ENCODE peak calls at places on chromosome 1, in eight cellular contexts. V is fibroblast of lung; Q is CD4-positive, alpha-beta T cell; H is caudate nucleus; W is CD8-positive, alpha-beta T cell; N is RWPE1; R is CD4-positive, alpha-beta memory T cell; F is upper lobe of right lung. Y is an unnamed sample.

GRCh38 chr1:31792116-31792515 is 23.7 kb downstream of the SPOCD1 start:
- DNase-seq in H (no peak), W (no peak), N (no peak), F (peak; percentile 64), R (no peak), V (no peak), Q (no peak), Y (peak; percentile 11)

GRCh38 chr1:3471356-3472087 is 17.1 kb downstream of the ARHGEF16 start:
- DNase-seq in V (peak; percentile 51), F (no peak), W (no peak), H (no peak), R (no peak), Q (no peak), N (peak; percentile 65), Y (peak; percentile 57)

GRCh38 chr1:10651793-10652192 is 144.7 kb downstream of the CASZ1 start:
- DNase-seq in N (no peak), H (no peak), R (no peak), W (no peak), F (peak; percentile 93), V (no peak), Q (no peak), Y (no peak)

GRCh38 chr1:223258751-223259177 is 105.2 kb downstream of the SUSD4 start:
- DNase-seq in Q (no peak), F (no peak), W (no peak), H (no peak), R (no peak), V (peak; percentile 77), N (peak; percentile 73), Y (no peak)

GRCh38 chr1:100942304-100943046 is 46.6 kb downstream of the SLC30A7 start:
- DNase-seq in W (no peak), R (no peak), H (no peak), F (no peak), N (no peak), Q (no peak), V (no peak), Y (no peak)

GRCh38 chr1:156848461-156849150 is 10.3 kb downstream of the INSRR start:
- DNase-seq in W (peak; percentile 49), H (no peak), F (peak; percentile 81), R (peak; percentile 64), Q (peak; percentile 73), V (peak; percentile 49), N (no peak), Y (no peak)

GRCh38 chr1:153646672-153647374 is 11.7 kb upstream of the SNAPIN start:
- DNase-seq in H (no peak), N (no peak), Q (no peak), F (no peak), R (no peak), V (no peak), W (no peak), Y (no peak)

GRCh38 chr1:116359871-116360270 is 13.2 kb upstream of the ATP1A1 start:
- DNase-seq in V (no peak), R (no peak), H (no peak), Q (no peak), F (no peak), W (no peak), N (no peak), Y (no peak)

GRCh38 chr1:5954964-5955363 is 37.3 kb downstream of the NPHP4 start:
- DNase-seq in H (no peak), N (no peak), V (no peak), W (no peak), Q (no peak), R (no peak), F (no peak), Y (no peak)

GRCh38 chr1:113073457-113073950 is 506 bp downstream of the LRIG2 start:
- DNase-seq in W (no peak), N (peak; percentile 46), F (no peak), Q (no peak), R (no peak), V (peak; percentile 67), H (no peak), Y (no peak)

GRCh38 chr1:32709075-32709474 is 6.5 kb upstream of the SYNC start:
- DNase-seq in R (no peak), W (no peak), F (no peak), Q (no peak), V (no peak), H (no peak), N (no peak), Y (no peak)

GRCh38 chr1:110604586-110605148 is 1.5 kb downstream of the KCNA2 start:
- DNase-seq in N (no peak), R (no peak), V (no peak), Q (no peak), W (no peak), H (no peak), F (no peak), Y (no peak)

GRCh38 chr1:173475564-173476196 is 1.5 kb upstream of the PRDX6 start:
- DNase-seq in W (no peak), N (peak; percentile 68), F (no peak), H (no peak), R (no peak), Q (no peak), V (peak; percentile 83), Y (no peak)

GRCh38 chr1:93000751-93001175 is 39.5 kb upstream of the DIPK1A start:
- DNase-seq in N (no peak), Q (no peak), F (no peak), V (peak; percentile 48), R (no peak), H (no peak), W (no peak), Y (no peak)

GRCh38 chr1:18970762-18971161 is 14.3 kb upstream of the IFFO2 start:
- DNase-seq in Q (no peak), F (no peak), V (no peak), N (peak; percentile 20), R (no peak), W (no peak), H (no peak), Y (no peak)

GRCh38 chr1:206555473-206555935 is 48.2 kb downstream of the RASSF5 start:
- DNase-seq in F (no peak), V (peak; percentile 29), N (no peak), W (no peak), Q (no peak), R (peak; percentile 27), H (no peak), Y (peak; percentile 62)

GRCh38 chr1:114485286-114485685 is 25.7 kb downstream of the TRIM33 start:
- DNase-seq in Q (no peak), F (no peak), N (peak; percentile 17), W (no peak), H (no peak), R (no peak), V (no peak), Y (no peak)

GRCh38 chr1:114496091-114496490 is 14.9 kb downstream of the TRIM33 start:
- DNase-seq in F (no peak), W (no peak), V (no peak), R (no peak), Q (no peak), H (no peak), N (no peak), Y (no peak)

GRCh38 chr1:114488739-114489138 is 22.3 kb downstream of the TRIM33 start:
- DNase-seq in W (no peak), N (no peak), Q (no peak), H (no peak), V (no peak), R (no peak), F (no peak), Y (no peak)

GRCh38 chr1:114492978-114493377 is 18.0 kb downstream of the TRIM33 start:
- DNase-seq in R (no peak), W (no peak), V (no peak), F (no peak), Q (no peak), H (no peak), N (no peak), Y (no peak)

DNA sequence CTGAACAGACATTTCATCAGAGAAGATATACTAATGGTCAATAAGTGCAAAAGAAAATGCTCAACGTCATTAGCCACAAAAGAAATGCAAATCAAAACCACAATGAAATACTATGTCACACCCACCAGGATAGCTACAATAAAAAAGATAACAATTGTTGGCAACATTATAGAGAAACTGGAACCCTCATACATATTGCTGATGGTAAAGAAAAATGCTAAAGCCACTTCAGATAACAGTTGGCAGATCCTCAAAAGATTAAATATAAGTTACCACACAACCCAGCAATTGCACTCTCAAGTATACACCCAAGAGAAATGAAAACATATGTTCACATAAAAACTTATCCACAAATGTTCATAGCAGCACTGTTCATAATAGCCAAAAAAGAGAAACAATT is 20.8 kb downstream of the TRIM33 start:
- DNase-seq in W (no peak), N (no peak), Q (no peak), H (no peak), V (peak; percentile 58), R (no peak), F (no peak), Y (no peak)
- H3K27ac ChIP-seq in W (no peak overlapping the region), N (no peak overlapping the region), Q (no peak overlapping the region), H (no peak overlapping the region), V (no peak overlapping the region), R (no peak overlapping the region), F (no peak overlapping the region), Y (no peak overlapping the region)

DNA sequence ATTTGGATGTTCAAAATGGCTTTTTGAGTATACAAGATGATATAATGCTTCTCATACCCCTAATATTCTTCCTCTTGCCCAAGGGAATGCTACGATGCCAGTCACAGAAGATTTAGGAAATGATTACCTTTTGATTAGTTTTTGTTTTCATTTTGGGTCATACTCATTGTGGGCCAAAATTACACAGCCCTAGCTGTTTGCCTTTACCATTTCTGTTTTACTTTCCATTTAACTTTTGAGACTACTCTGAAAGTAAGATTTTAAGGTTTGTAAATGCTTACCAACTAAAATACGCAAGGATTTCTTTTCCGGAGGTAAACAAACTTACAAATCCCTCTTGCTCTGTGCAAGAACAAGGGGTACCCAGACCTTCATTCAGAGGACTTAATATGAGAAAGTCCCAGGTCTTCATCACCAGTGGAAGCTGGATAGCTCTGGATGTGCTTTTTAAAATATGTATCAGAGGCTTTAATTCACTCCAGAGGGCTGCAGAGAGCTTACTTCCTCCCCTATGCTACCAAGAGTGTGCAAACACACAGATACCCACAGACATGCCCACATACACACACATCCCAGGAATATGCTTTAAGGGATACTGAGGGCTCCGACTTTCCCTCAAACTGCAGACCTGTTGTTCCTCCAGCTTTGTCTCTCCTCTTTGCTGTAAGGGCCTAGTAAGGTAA is 631.4 kb downstream of the SMYD3 start:
- DNase-seq in V (peak; percentile 25), W (no peak), N (no peak), R (no peak), F (no peak), H (no peak), Q (no peak), Y (no peak)
- H3K27ac ChIP-seq in V (peak overlapping the region; percentile 77), W (no peak overlapping the region), N (no peak overlapping the region), R (no peak overlapping the region), F (peak overlapping the region; percentile 66), H (no peak overlapping the region), Q (no peak overlapping the region), Y (no peak overlapping the region)

DNA sequence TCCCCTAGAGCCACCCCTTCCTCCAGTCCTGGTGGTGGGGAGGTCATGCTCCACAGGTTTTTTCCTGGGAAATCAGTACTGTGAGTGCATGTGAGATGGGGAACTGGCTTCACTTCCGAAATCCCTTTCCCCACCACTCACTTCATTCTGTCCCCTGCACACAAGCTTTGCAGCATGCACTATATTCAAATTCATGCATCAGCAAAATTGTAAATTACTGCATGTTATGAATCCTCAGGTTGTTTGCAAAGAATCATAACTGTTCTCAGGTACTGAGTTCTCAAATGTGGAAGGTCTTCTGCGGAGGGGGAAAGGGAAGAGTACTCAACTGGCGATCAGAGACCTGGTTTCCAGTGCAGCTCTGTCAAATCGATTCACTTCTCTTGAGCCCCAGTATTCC is 42.3 kb downstream of the LHX4 start:
- DNase-seq in Q (no peak), H (no peak), V (no peak), R (no peak), N (no peak), F (no peak), W (no peak), Y (no peak)
- H3K27ac ChIP-seq in Q (no peak overlapping the region), H (no peak overlapping the region), V (no peak overlapping the region), R (no peak overlapping the region), N (peak overlapping the region; percentile 46), F (no peak overlapping the region), W (no peak overlapping the region), Y (no peak overlapping the region)

GRCh38 chr1:209101106-209101505 is 482.4 kb upstream of the CAMK1G start:
- DNase-seq in R (no peak), Q (no peak), W (no peak), N (no peak), H (no peak), V (no peak), F (no peak), Y (no peak)
- H3K27ac ChIP-seq in R (no peak overlapping the region), Q (no peak overlapping the region), W (no peak overlapping the region), N (no peak overlapping the region), H (no peak overlapping the region), V (no peak overlapping the region), F (no peak overlapping the region), Y (no peak overlapping the region)

Y was measured in dorsolateral prefrontal cortex.